ENCODE peak calls at places on chromosomes 12 and 14, in ten cellular contexts. H is fibroblast of the aortic adventitia, O is foreskin keratinocyte, F is fibroblast of pulmonary artery, Q is breast epithelium, L is fibroblast of lung, W is KBM-7, B is RPMI8226, U is GM10248, C is right lobe of liver. Z is an unnamed sample.

GRCh38 chr14:105852378-105853088 is 326.1 kb downstream of the TMEM121 start:
- DNase-seq in O (no peak), C (no peak), F (no peak), W (no peak), L (no peak), H (no peak), U (no peak), Q (peak), B (no peak), Z (no peak)

GRCh38 chr14:45247427-45247826 is 5.6 kb downstream of the MIS18BP1 start:
- DNase-seq in O (no peak), C (no peak), L (no peak), H (no peak), U (no peak), B (no peak), W (no peak), F (peak), Q (no peak), Z (no peak)

GRCh38 chr12:57983150-57983857 is 41.9 kb downstream of the ATP23 start:
- DNase-seq in W (peak), B (peak), F (peak), U (no peak), L (peak), C (no peak), H (peak), Q (no peak), O (peak), Z (no peak)

GRCh38 chr12:32679910-32680217 is 763 bp downstream of the DNM1L start:
- DNase-seq in C (no peak), W (no peak), L (no peak), B (no peak), F (no peak), U (no peak), O (no peak), Q (no peak), H (peak), Z (no peak)

GRCh38 chr14:22872833-22873520 is 1.4 kb downstream of the LRP10 start:
- DNase-seq in F (peak), O (no peak), B (no peak), L (no peak), Q (no peak), C (no peak), H (no peak), W (no peak), U (no peak), Z (no peak)

GRCh38 chr14:69291891-69292586 is 32.1 kb downstream of the GALNT16 start:
- DNase-seq in H (no peak), U (no peak), Q (no peak), L (no peak), W (no peak), B (no peak), F (no peak), O (no peak), C (no peak), Z (no peak)

GRCh38 chr12:72547593-72547992 is 275.4 kb downstream of the TRHDE start:
- DNase-seq in W (no peak), Q (no peak), H (no peak), F (no peak), C (no peak), B (no peak), O (peak), L (peak), U (no peak), Z (no peak)

GRCh38 chr14:71713061-71713850 is 219.0 kb upstream of the RGS6 start:
- DNase-seq in H (peak), C (no peak), F (no peak), Q (no peak), O (no peak), W (no peak), U (no peak), B (no peak), L (peak), Z (no peak)

GRCh38 chr12:31362115-31362758 is 36.3 kb upstream of the SINHCAF start:
- DNase-seq in F (no peak), C (no peak), Q (no peak), U (no peak), H (no peak), W (peak), L (no peak), O (peak), B (peak), Z (no peak)

GRCh38 chr14:101083564-101084435 is 180.3 kb upstream of the RTL1 start:
- DNase-seq in L (no peak), O (no peak), Q (peak), C (peak), F (no peak), B (peak), U (no peak), H (no peak), W (no peak), Z (no peak)

GRCh38 chr14:105487986-105488777 is 1.5 kb downstream of the CRIP1 start:
- DNase-seq in C (no peak), Q (peak), H (no peak), U (no peak), W (no peak), L (no peak), F (no peak), B (peak), O (no peak), Z (no peak)

GRCh38 chr14:22691171-22691570 is 47.0 kb upstream of the OR6J1 start:
- DNase-seq in B (no peak), C (no peak), W (no peak), O (peak), F (peak), H (peak), U (no peak), L (peak), Q (no peak), Z (peak)

GRCh38 chr12:42261708-42262107 is 23.7 kb upstream of the YAF2 start:
- DNase-seq in U (no peak), Q (no peak), W (no peak), F (no peak), H (no peak), C (no peak), L (no peak), B (no peak), O (no peak), Z (no peak)

GRCh38 chr14:90193925-90194324 is 62.4 kb upstream of the PSMC1 start:
- DNase-seq in U (no peak), O (no peak), B (no peak), W (peak), L (no peak), F (peak), C (no peak), Q (no peak), H (no peak), Z (no peak)

GRCh38 chr12:7188557-7189397 is 709 bp upstream of the PEX5 start:
- DNase-seq in U (peak), B (peak), L (peak), W (peak), O (peak), Q (peak), C (peak), H (peak), F (peak), Z (peak)

GRCh38 chr12:101839324-101840283 is 8.8 kb upstream of the GNPTAB start:
- DNase-seq in H (peak), Q (peak), U (peak), W (peak), B (peak), L (peak), F (peak), O (peak), C (peak), Z (peak)

GRCh38 chr14:64995291-64995690 is 8.6 kb downstream of the FNTB start:
- DNase-seq in U (no peak), F (no peak), B (no peak), H (no peak), Q (no peak), O (no peak), L (no peak), C (no peak), W (no peak), Z (no peak)

GRCh38 chr12:18864900-18865561 is 127.1 kb downstream of the CAPZA3 start:
- DNase-seq in H (peak), O (peak), W (no peak), C (no peak), Q (no peak), F (peak), L (peak), U (no peak), B (no peak), Z (no peak)

GRCh38 chr14:69711065-69711464 is 55.9 kb upstream of the SRSF5 start:
- DNase-seq in C (no peak), H (no peak), U (no peak), B (no peak), Q (no peak), L (peak), W (no peak), F (peak), O (no peak), Z (no peak)

GRCh38 chr12:56333679-56334489 is at the start of gene PAN2:
- DNase-seq in O (peak), C (peak), H (peak), Q (peak), U (peak), W (peak), F (peak), L (peak), B (peak), Z (peak)

GRCh38 chr12:9669534-9669933 is at the start of gene CLEC2D:
- DNase-seq in Q (no peak), L (no peak), C (no peak), F (no peak), U (peak), W (no peak), H (no peak), B (no peak), O (no peak), Z (no peak)

GRCh38 chr14:38016497-38016896 is 191.2 kb upstream of the SSTR1 start:
- DNase-seq in F (no peak), C (no peak), U (no peak), B (no peak), Q (no peak), H (no peak), O (no peak), W (no peak), L (no peak), Z (no peak)

GRCh38 chr12:10242539-10242938 is 29.9 kb downstream of the GABARAPL1 start:
- DNase-seq in U (no peak), O (no peak), B (no peak), W (no peak), Q (no peak), F (no peak), L (no peak), H (no peak), C (no peak), Z (no peak)

GRCh38 chr12:65628061-65628460 is 196.2 kb upstream of the HMGA2 start:
- DNase-seq in L (no peak), C (no peak), Q (no peak), H (no peak), F (no peak), O (no peak), W (no peak), U (no peak), B (no peak), Z (no peak)

GRCh38 chr14:58270628-58271027 is 26.0 kb downstream of the PSMA3 start:
- DNase-seq in W (no peak), Q (no peak), L (no peak), F (no peak), C (no peak), U (no peak), B (no peak), H (no peak), O (peak), Z (no peak)

GRCh38 chr12:64273527-64274403 is 51.7 kb upstream of the KICS2 start:
- DNase-seq in B (peak), C (no peak), W (peak), U (peak), L (no peak), F (peak), H (peak), O (peak), Q (no peak), Z (peak)

GRCh38 chr12:105206686-105207374 is 29.1 kb downstream of the APPL2 start:
- DNase-seq in O (no peak), L (no peak), H (no peak), W (no peak), Q (no peak), U (no peak), C (no peak), F (no peak), B (no peak), Z (no peak)

GRCh38 chr12:109949089-109949488 is 47.1 kb downstream of the GIT2 start:
- DNase-seq in U (no peak), O (no peak), Q (no peak), B (no peak), H (peak), F (peak), W (no peak), L (peak), C (peak), Z (peak)

GRCh38 chr14:91264151-91265150 is 19.9 kb upstream of the GPR68 start:
- DNase-seq in F (no peak), L (no peak), U (no peak), O (no peak), W (no peak), B (no peak), C (no peak), Q (no peak), H (no peak), Z (no peak)

GRCh38 chr12:15244341-15244740 is 23.1 kb upstream of the RERG start:
- DNase-seq in L (peak), W (no peak), O (no peak), B (no peak), H (no peak), F (no peak), Q (no peak), U (no peak), C (no peak), Z (no peak)

GRCh38 chr12:45986646-45987338 is 3.6 kb downstream of the SCAF11 start:
- DNase-seq in H (no peak), U (no peak), F (no peak), B (no peak), L (no peak), O (peak), C (no peak), W (peak), Q (no peak), Z (no peak)

GRCh38 chr14:30656190-30656632 is 34.1 kb downstream of the SCFD1 start:
- DNase-seq in Q (no peak), B (peak), H (peak), C (no peak), O (peak), W (peak), U (peak), F (peak), L (peak), Z (peak)

GRCh38 chr12:125183187-125184067 is 118.2 kb downstream of the AACS start:
- DNase-seq in C (peak), B (peak), H (peak), F (peak), Q (peak), U (peak), O (peak), W (peak), L (peak), Z (peak)

Z was measured in hepatic stellate cell.